ENCODE peak calls at places on chromosomes 3 and 15, in five cellular contexts. P, Q, Y, H and X are unnamed samples.

GRCh38 chr3:58617338-58617761 is 40.2 kb upstream of the FAM107A start:
- DNase-seq in P (no peak), Q (no peak), Y (no peak), H (no peak), X (no peak)

GRCh38 chr3:53045784-53046170 is at the start of gene SFMBT1:
- DNase-seq in P (peak), Q (no peak), Y (no peak), H (no peak), X (no peak)

GRCh38 chr3:47652142-47652541 is 73.5 kb upstream of the CSPG5 start:
- DNase-seq in P (no peak), Q (no peak), Y (no peak), H (no peak), X (no peak)

GRCh38 chr15:43168192-43169107 is 16.8 kb upstream of the CCNDBP1 start:
- DNase-seq in P (peak), Q (no peak), Y (no peak), H (no peak), X (no peak)

GRCh38 chr3:125024817-125025216 is 31.0 kb downstream of the HEG1 start:
- DNase-seq in P (no peak), Q (no peak), Y (no peak), H (no peak), X (no peak)

GRCh38 chr3:177703788-177704187 is 506.5 kb upstream of the TBL1XR1 start:
- DNase-seq in P (no peak), Q (no peak), Y (no peak), H (no peak), X (no peak)

GRCh38 chr15:93052090-93052892 is 36.7 kb downstream of the RGMA start:
- DNase-seq in P (peak), Q (no peak), Y (no peak), H (no peak), X (no peak)

GRCh38 chr3:44104043-44104442 is 137.6 kb upstream of the TOPAZ1 start:
- DNase-seq in P (no peak), Q (no peak), Y (no peak), H (no peak), X (no peak)

GRCh38 chr3:150341893-150342292 is 66.2 kb upstream of the TSC22D2 start:
- DNase-seq in P (no peak), Q (no peak), Y (no peak), H (no peak), X (no peak)

GRCh38 chr3:11832964-11833621 is 13.6 kb downstream of the TAMM41 start:
- DNase-seq in P (no peak), Q (no peak), Y (no peak), H (no peak), X (peak)

GRCh38 chr3:137180220-137180619 is 222.4 kb downstream of the IL20RB start:
- DNase-seq in P (no peak), Q (no peak), Y (no peak), H (no peak), X (no peak)

GRCh38 chr3:137172703-137173102 is 214.9 kb downstream of the IL20RB start:
- DNase-seq in P (no peak), Q (no peak), Y (no peak), H (no peak), X (no peak)

GRCh38 chr3:137171834-137172603 is 214.2 kb downstream of the IL20RB start:
- DNase-seq in P (no peak), Q (no peak), Y (no peak), H (no peak), X (no peak)

GRCh38 chr3:137174514-137174913 is 216.7 kb downstream of the IL20RB start:
- DNase-seq in P (no peak), Q (no peak), Y (no peak), H (no peak), X (no peak)
- H3K9ac ChIP-seq in P (no peak), Q (no peak), Y (no peak), H (no peak), X (no peak)

DNA sequence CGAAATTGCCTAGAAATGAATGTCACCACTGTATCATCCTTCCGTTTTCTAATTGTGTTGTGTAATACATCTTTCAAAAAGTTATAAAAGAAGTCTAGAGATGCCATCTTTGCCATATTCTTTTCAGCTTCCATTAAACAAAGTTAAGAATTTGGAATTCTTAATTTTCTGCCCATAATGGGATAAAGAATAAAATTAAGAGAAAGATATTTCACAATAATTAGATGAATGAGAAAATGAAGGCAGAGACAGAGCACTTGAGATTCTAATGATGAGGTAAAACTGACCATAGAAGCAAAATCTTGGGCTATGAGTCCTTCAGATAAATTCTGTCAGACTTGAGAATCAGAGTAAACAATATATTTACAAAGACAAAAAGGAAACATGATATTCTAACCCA is 48.7 kb downstream of the ALDH1A2 start:
- DNase-seq in P (no peak), Q (no peak), Y (no peak), H (no peak), X (no peak)
- TF ChIP-seq EZH2 in P (no peak), Q (no peak), Y (no peak), H (no peak), X (no peak)

GRCh38 chr15:74768771-74769342 is 13.0 kb upstream of the CSK start:
- DNase-seq in P (peak), Q (no peak), Y (no peak), H (peak), X (peak)
- TF ChIP-seq ATF3 in P (no peak), Q (no peak), Y (no peak), H (no peak), X (no peak)

DNA sequence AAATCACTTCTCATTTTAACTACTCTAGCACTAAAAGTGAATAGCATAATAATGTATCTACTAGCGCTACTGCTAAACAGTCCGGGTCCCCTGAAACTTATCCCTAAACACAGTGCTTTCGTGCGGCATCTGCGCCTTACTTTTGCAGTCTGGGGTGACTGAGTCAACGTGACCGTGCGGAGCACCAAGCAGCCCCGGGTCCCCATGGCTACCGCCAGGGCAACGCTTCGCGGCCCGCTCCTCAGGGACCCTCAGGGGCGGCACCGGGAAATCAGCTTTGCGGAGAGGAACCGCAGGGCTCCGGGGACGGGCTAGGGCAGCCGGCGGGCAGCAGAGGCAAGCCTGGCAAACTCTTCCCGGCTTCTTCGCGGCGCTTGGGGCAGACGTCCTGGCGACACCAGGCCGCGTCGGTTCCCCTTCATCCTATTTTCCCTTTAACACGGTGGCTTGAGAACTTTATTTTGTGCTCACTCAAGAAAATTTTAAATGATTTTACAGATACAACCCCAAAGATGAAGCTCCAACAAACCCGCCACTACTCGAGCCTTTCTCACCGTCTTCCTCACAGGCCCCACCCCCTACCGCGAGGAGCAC is 753 bp upstream of the DIPK2A start:
- DNase-seq in P (peak), Q (no peak), Y (no peak), H (peak), X (no peak)
- H3K9ac ChIP-seq in P (peak), Q (peak), Y (peak), H (peak), X (peak)

GRCh38 chr3:147411777-147412176 is 2.6 kb downstream of the ZIC1 start:
- DNase-seq in P (no peak), Q (no peak), Y (no peak), H (no peak), X (no peak)

GRCh38 chr3:147411235-147411607 is 2.1 kb downstream of the ZIC1 start:
- DNase-seq in P (no peak), Q (no peak), Y (no peak), H (no peak), X (no peak)

GRCh38 chr3:147410518-147411234 is 1.5 kb downstream of the ZIC1 start:
- DNase-seq in P (no peak), Q (no peak), Y (no peak), H (no peak), X (no peak)

GRCh38 chr3:147409143-147410121 is at the start of gene ZIC1:
- DNase-seq in P (no peak), Q (no peak), Y (no peak), H (no peak), X (no peak)

DNA sequence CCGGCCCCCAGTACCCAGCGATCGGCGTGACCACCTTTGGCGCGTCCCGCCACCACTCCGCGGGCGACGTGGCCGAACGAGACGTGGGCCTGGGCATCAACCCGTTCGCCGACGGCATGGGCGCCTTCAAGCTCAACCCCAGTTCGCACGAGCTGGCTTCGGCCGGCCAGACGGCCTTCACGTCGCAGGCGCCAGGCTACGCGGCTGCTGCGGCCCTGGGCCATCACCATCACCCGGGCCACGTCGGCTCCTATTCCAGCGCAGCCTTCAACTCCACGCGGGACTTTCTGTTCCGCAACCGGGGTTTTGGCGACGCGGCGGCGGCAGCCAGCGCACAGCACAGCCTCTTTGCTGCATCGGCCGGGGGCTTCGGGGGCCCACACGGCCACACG is 957 bp downstream of the ZIC1 start:
- DNase-seq in P (no peak), Q (no peak), Y (no peak), H (no peak), X (no peak)
- TF ChIP-seq EZH2 in P (no peak), Q (no peak), Y (no peak), H (no peak), X (no peak)

GRCh38 chr15:81419304-81419943 is 45.4 kb upstream of the TMC3 start:
- DNase-seq in P (peak), Q (no peak), Y (no peak), H (no peak), X (no peak)
- TF ChIP-seq ATF3 in P (no peak), Q (no peak), Y (no peak), H (no peak), X (no peak)

GRCh38 chr15:70127288-70127746 is 29.6 kb upstream of the TLE3 start:
- DNase-seq in P (no peak), Q (no peak), Y (no peak), H (no peak), X (peak)
- H3K9ac ChIP-seq in P (no peak), Q (no peak), Y (no peak), H (no peak), X (no peak)